ENCODE peak calls at places on chromosomes 12 and 14, in six cellular contexts. One of them, this sample, is unnamed.

GRCh38 chr14:25464078-25464477 is 414.1 kb upstream of the STXBP6 start:
- DNase-seq in lower leg skin: no peak
- DNase-seq in colonic mucosa: no peak
- DNase-seq in effector memory CD4-positive, alpha-beta T cell: no peak
- DNase-seq in NT2/D1: no peak
- DNase-seq in fibroblast of mammary gland: no peak
- DNase-seq in this sample: no peak

GRCh38 chr14:90421001-90421580 is 24.3 kb downstream of the CALM1 start:
- DNase-seq in fibroblast of mammary gland: no peak
- DNase-seq in NT2/D1: no peak
- DNase-seq in effector memory CD4-positive, alpha-beta T cell: no peak
- DNase-seq in colonic mucosa: no peak
- DNase-seq in lower leg skin: no peak
- DNase-seq in this sample: no peak

GRCh38 chr12:89857652-89858274 is 149.1 kb upstream of the ATP2B1 start:
- DNase-seq in fibroblast of mammary gland: no peak
- DNase-seq in lower leg skin: no peak
- DNase-seq in colonic mucosa: no peak
- DNase-seq in NT2/D1: no peak
- DNase-seq in effector memory CD4-positive, alpha-beta T cell: no peak
- DNase-seq in this sample: no peak

GRCh38 chr12:111597731-111598636 is 1.1 kb downstream of the ATXN2 start:
- DNase-seq in NT2/D1: no peak
- DNase-seq in effector memory CD4-positive, alpha-beta T cell: peak
- DNase-seq in lower leg skin: peak
- DNase-seq in colonic mucosa: peak
- DNase-seq in fibroblast of mammary gland: no peak
- DNase-seq in this sample: peak

GRCh38 chr12:5556033-5556614 is 124.2 kb downstream of the NTF3 start:
- DNase-seq in colonic mucosa: peak
- DNase-seq in lower leg skin: no peak
- DNase-seq in effector memory CD4-positive, alpha-beta T cell: no peak
- DNase-seq in NT2/D1: peak
- DNase-seq in fibroblast of mammary gland: no peak
- DNase-seq in this sample: no peak

GRCh38 chr12:121620328-121620891 is 5.9 kb upstream of the ORAI1 start:
- DNase-seq in NT2/D1: peak
- DNase-seq in lower leg skin: no peak
- DNase-seq in colonic mucosa: no peak
- DNase-seq in effector memory CD4-positive, alpha-beta T cell: no peak
- DNase-seq in fibroblast of mammary gland: no peak
- DNase-seq in this sample: no peak

GRCh38 chr14:42113358-42114070 is 506.8 kb downstream of the LRFN5 start:
- DNase-seq in NT2/D1: no peak
- DNase-seq in colonic mucosa: no peak
- DNase-seq in effector memory CD4-positive, alpha-beta T cell: no peak
- DNase-seq in fibroblast of mammary gland: no peak
- DNase-seq in lower leg skin: no peak
- DNase-seq in this sample: no peak

GRCh38 chr12:112557954-112558630 is 139.3 kb downstream of the PTPN11 start:
- DNase-seq in fibroblast of mammary gland: no peak
- DNase-seq in effector memory CD4-positive, alpha-beta T cell: no peak
- DNase-seq in colonic mucosa: no peak
- DNase-seq in lower leg skin: no peak
- DNase-seq in NT2/D1: no peak
- DNase-seq in this sample: no peak

GRCh38 chr12:94977766-94978468 is 25.6 kb downstream of the NDUFA12 start:
- DNase-seq in fibroblast of mammary gland: no peak
- DNase-seq in lower leg skin: no peak
- DNase-seq in colonic mucosa: no peak
- DNase-seq in effector memory CD4-positive, alpha-beta T cell: no peak
- DNase-seq in NT2/D1: no peak
- DNase-seq in this sample: no peak

GRCh38 chr14:100425454-100425814 is 102.3 kb downstream of the SLC25A47 start:
- DNase-seq in colonic mucosa: no peak
- DNase-seq in fibroblast of mammary gland: no peak
- DNase-seq in lower leg skin: no peak
- DNase-seq in effector memory CD4-positive, alpha-beta T cell: no peak
- DNase-seq in NT2/D1: no peak
- DNase-seq in this sample: no peak

GRCh38 chr12:72681028-72681427 is 408.9 kb downstream of the TRHDE start:
- DNase-seq in colonic mucosa: no peak
- DNase-seq in fibroblast of mammary gland: no peak
- DNase-seq in lower leg skin: no peak
- DNase-seq in effector memory CD4-positive, alpha-beta T cell: no peak
- DNase-seq in NT2/D1: no peak
- DNase-seq in this sample: no peak
- H3K4me3 ChIP-seq in colonic mucosa: no peak
- H3K4me3 ChIP-seq in fibroblast of mammary gland: no peak
- H3K4me3 ChIP-seq in lower leg skin: no peak
- H3K4me3 ChIP-seq in effector memory CD4-positive, alpha-beta T cell: no peak
- H3K4me3 ChIP-seq in NT2/D1: no peak
- H3K4me3 ChIP-seq in this sample: no peak

DNA sequence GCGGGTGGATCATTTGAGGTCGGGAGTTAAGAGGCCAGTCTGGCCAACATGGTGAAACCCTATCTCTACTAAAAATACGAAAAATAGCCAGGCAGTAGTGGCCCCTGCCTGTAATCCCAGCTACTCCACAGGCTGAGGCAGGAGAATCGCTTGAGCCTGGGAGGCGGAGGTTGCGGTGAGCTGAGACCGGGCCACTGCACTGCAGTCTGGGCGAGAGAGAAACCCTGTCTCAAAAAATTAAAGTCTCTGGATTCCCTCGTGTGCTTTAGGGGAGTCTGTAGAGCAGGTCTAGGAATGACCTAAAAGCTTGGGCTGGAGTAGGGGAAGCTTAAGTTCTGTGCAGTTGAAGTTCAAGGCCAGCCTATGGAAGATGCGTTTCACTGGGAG is 697 bp upstream of the TULP3 start:
- DNase-seq in lower leg skin: no peak
- DNase-seq in NT2/D1: no peak
- DNase-seq in fibroblast of mammary gland: no peak
- DNase-seq in effector memory CD4-positive, alpha-beta T cell: no peak
- DNase-seq in colonic mucosa: no peak
- DNase-seq in this sample: no peak
- H3K4me3 ChIP-seq in lower leg skin: no peak
- H3K4me3 ChIP-seq in NT2/D1: peak
- H3K4me3 ChIP-seq in fibroblast of mammary gland: peak
- H3K4me3 ChIP-seq in effector memory CD4-positive, alpha-beta T cell: peak
- H3K4me3 ChIP-seq in colonic mucosa: peak
- H3K4me3 ChIP-seq in this sample: peak

GRCh38 chr14:36271939-36272907 is 48.2 kb downstream of the MBIP start:
- DNase-seq in effector memory CD4-positive, alpha-beta T cell: no peak
- DNase-seq in NT2/D1: no peak
- DNase-seq in lower leg skin: no peak
- DNase-seq in fibroblast of mammary gland: peak
- DNase-seq in colonic mucosa: peak
- DNase-seq in this sample: peak
- H3K4me3 ChIP-seq in effector memory CD4-positive, alpha-beta T cell: no peak
- H3K4me3 ChIP-seq in NT2/D1: peak
- H3K4me3 ChIP-seq in lower leg skin: no peak
- H3K4me3 ChIP-seq in fibroblast of mammary gland: peak
- H3K4me3 ChIP-seq in colonic mucosa: peak
- H3K4me3 ChIP-seq in this sample: peak

DNA sequence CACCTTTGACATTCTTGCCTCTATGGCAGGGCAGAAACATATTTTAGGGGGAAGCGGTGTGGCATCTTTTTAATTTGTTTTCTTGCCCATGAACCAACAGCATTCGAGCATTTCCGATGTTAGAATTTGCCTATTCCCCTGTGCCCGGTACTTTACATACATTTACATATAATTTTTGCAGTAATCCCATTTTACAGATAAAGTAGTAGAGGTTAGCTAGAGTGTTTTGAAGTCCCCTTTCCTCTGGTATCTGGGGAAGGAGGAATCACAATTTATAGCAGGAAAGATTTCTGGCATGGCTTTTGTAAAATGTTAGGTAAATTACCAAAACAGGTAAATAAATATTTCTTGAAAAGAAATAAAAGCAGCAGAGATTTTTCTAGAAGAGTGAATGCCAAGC is 1.6 kb downstream of the BORCS5 start:
- DNase-seq in effector memory CD4-positive, alpha-beta T cell: no peak
- DNase-seq in colonic mucosa: no peak
- DNase-seq in NT2/D1: no peak
- DNase-seq in fibroblast of mammary gland: no peak
- DNase-seq in lower leg skin: no peak
- DNase-seq in this sample: no peak
- H3K4me3 ChIP-seq in effector memory CD4-positive, alpha-beta T cell: peak
- H3K4me3 ChIP-seq in colonic mucosa: no peak
- H3K4me3 ChIP-seq in NT2/D1: no peak
- H3K4me3 ChIP-seq in fibroblast of mammary gland: no peak
- H3K4me3 ChIP-seq in lower leg skin: no peak
- H3K4me3 ChIP-seq in this sample: no peak

This sample was measured in astrocyte of the spinal cord.